ENCODE peak calls at places on chromosome 7, in nine cellular contexts. S is EL; J is AG08396; M is stimulated activated CD4-positive, alpha-beta T cell treated with anti-CD3 and anti-CD28 coated beads, Interleukin-2, amount 100 ng/mL, for 48 hours; T is AG08395; K is PC-3; R is brain microvascular endothelial cell; L is cardiac fibroblast; V is HS-27A. F is an unnamed sample.

GRCh38 chr7:86958380-86958779 is 101.1 kb downstream of the ELAPOR2 start:
- DNase-seq in S (no peak), J (no peak), M (no peak), T (no peak), K (peak), R (no peak), L (no peak), V (no peak), F (no peak)

GRCh38 chr7:9507281-9507680 is 1073.9 kb downstream of the NXPH1 start:
- DNase-seq in S (no peak), J (no peak), M (no peak), T (no peak), K (no peak), R (no peak), L (no peak), V (no peak), F (no peak)

GRCh38 chr7:128402346-128402745 is 7.4 kb downstream of the IMPDH1 start:
- DNase-seq in S (no peak), J (no peak), M (no peak), T (no peak), K (no peak), R (no peak), L (no peak), V (no peak), F (peak)

GRCh38 chr7:40329601-40330153 is 194.9 kb downstream of the SUGCT start:
- DNase-seq in S (peak), J (peak), M (no peak), T (peak), K (peak), R (peak), L (peak), V (no peak), F (peak)

GRCh38 chr7:130699686-130700085 is 13.3 kb upstream of the TSGA13 start:
- DNase-seq in S (no peak), J (no peak), M (no peak), T (no peak), K (no peak), R (no peak), L (peak), V (no peak), F (no peak)

GRCh38 chr7:91941450-91941849 is 788 bp downstream of the AKAP9 start:
- DNase-seq in S (peak), J (peak), M (peak), T (no peak), K (peak), R (peak), L (peak), V (no peak), F (peak)

GRCh38 chr7:36671432-36671829 is 52.9 kb downstream of the AOAH start:
- DNase-seq in S (no peak), J (no peak), M (no peak), T (no peak), K (no peak), R (no peak), L (no peak), V (no peak), F (no peak)

GRCh38 chr7:85065306-85065705 is 121.5 kb downstream of the SEMA3D start:
- DNase-seq in S (no peak), J (no peak), M (no peak), T (peak), K (no peak), R (peak), L (peak), V (no peak), F (peak)

GRCh38 chr7:54260868-54261475 is 281.2 kb upstream of the VSTM2A start:
- DNase-seq in S (no peak), J (no peak), M (no peak), T (no peak), K (peak), R (no peak), L (peak), V (no peak), F (peak)

GRCh38 chr7:104012815-104013214 is 23.4 kb upstream of the RELN start:
- DNase-seq in S (no peak), J (no peak), M (no peak), T (no peak), K (no peak), R (no peak), L (peak), V (no peak), F (no peak)

GRCh38 chr7:155296788-155297516 is 726 bp upstream of the INSIG1 start:
- DNase-seq in S (peak), J (peak), M (peak), T (peak), K (peak), R (peak), L (peak), V (no peak), F (peak)

GRCh38 chr7:41965951-41966505 is 263.1 kb upstream of the INHBA start:
- DNase-seq in S (no peak), J (no peak), M (no peak), T (no peak), K (no peak), R (no peak), L (no peak), V (no peak), F (no peak)

F was measured in LHCN-M2.